ENCODE peak calls at places on chromosomes 6 and 20, in ten cellular contexts. One of them, this sample, is unnamed.

GRCh38 chr6:2733324-2733723 is 17.4 kb downstream of the MYLK4 start:
- DNase-seq in GM12865: peak
- DNase-seq in cardiac fibroblast: peak
- DNase-seq in epithelial cell of esophagus: no peak
- DNase-seq in left lung: peak
- DNase-seq in body of pancreas: no peak
- DNase-seq in upper lobe of right lung: peak
- DNase-seq in pancreas: no peak
- DNase-seq in B cell: peak
- DNase-seq in uterus: no peak
- DNase-seq in this sample: no peak

GRCh38 chr20:63505723-63506122 is 6.8 kb upstream of the EEF1A2 start:
- DNase-seq in body of pancreas: no peak
- DNase-seq in GM12865: no peak
- DNase-seq in upper lobe of right lung: no peak
- DNase-seq in pancreas: no peak
- DNase-seq in uterus: no peak
- DNase-seq in epithelial cell of esophagus: no peak
- DNase-seq in left lung: no peak
- DNase-seq in cardiac fibroblast: no peak
- DNase-seq in B cell: no peak
- DNase-seq in this sample: no peak

GRCh38 chr6:167094820-167095637 is 27.9 kb upstream of the CCR6 start:
- DNase-seq in cardiac fibroblast: no peak
- DNase-seq in left lung: no peak
- DNase-seq in B cell: peak
- DNase-seq in epithelial cell of esophagus: no peak
- DNase-seq in body of pancreas: no peak
- DNase-seq in pancreas: no peak
- DNase-seq in uterus: no peak
- DNase-seq in upper lobe of right lung: no peak
- DNase-seq in GM12865: peak
- DNase-seq in this sample: no peak

GRCh38 chr20:49942303-49942702 is 6.1 kb downstream of the RNF114 start:
- DNase-seq in pancreas: no peak
- DNase-seq in GM12865: no peak
- DNase-seq in uterus: no peak
- DNase-seq in B cell: no peak
- DNase-seq in epithelial cell of esophagus: no peak
- DNase-seq in left lung: no peak
- DNase-seq in cardiac fibroblast: no peak
- DNase-seq in upper lobe of right lung: no peak
- DNase-seq in body of pancreas: no peak
- DNase-seq in this sample: no peak

GRCh38 chr20:60430516-60431001 is 472.3 kb downstream of the CDH26 start:
- DNase-seq in upper lobe of right lung: no peak
- DNase-seq in GM12865: no peak
- DNase-seq in body of pancreas: no peak
- DNase-seq in epithelial cell of esophagus: no peak
- DNase-seq in B cell: no peak
- DNase-seq in cardiac fibroblast: no peak
- DNase-seq in pancreas: no peak
- DNase-seq in left lung: no peak
- DNase-seq in uterus: no peak
- DNase-seq in this sample: no peak

GRCh38 chr6:133916650-133917151 is 27.8 kb downstream of the TCF21 start:
- DNase-seq in left lung: peak
- DNase-seq in epithelial cell of esophagus: peak
- DNase-seq in pancreas: peak
- DNase-seq in uterus: peak
- DNase-seq in upper lobe of right lung: peak
- DNase-seq in GM12865: peak
- DNase-seq in B cell: peak
- DNase-seq in body of pancreas: peak
- DNase-seq in cardiac fibroblast: peak
- DNase-seq in this sample: peak

GRCh38 chr6:48564036-48564820 is 453.2 kb upstream of the PTCHD4 start:
- DNase-seq in B cell: no peak
- DNase-seq in cardiac fibroblast: no peak
- DNase-seq in GM12865: no peak
- DNase-seq in pancreas: no peak
- DNase-seq in body of pancreas: no peak
- DNase-seq in left lung: no peak
- DNase-seq in epithelial cell of esophagus: no peak
- DNase-seq in upper lobe of right lung: no peak
- DNase-seq in uterus: no peak
- DNase-seq in this sample: no peak

GRCh38 chr6:88031550-88031949 is 16.1 kb upstream of the SPACA1 start:
- DNase-seq in GM12865: no peak
- DNase-seq in upper lobe of right lung: no peak
- DNase-seq in left lung: no peak
- DNase-seq in body of pancreas: no peak
- DNase-seq in pancreas: no peak
- DNase-seq in cardiac fibroblast: no peak
- DNase-seq in B cell: no peak
- DNase-seq in epithelial cell of esophagus: peak
- DNase-seq in uterus: no peak
- DNase-seq in this sample: no peak

GRCh38 chr6:105189026-105189680 is 9.3 kb upstream of the POPDC3 start:
- DNase-seq in uterus: no peak
- DNase-seq in pancreas: no peak
- DNase-seq in body of pancreas: no peak
- DNase-seq in GM12865: no peak
- DNase-seq in B cell: no peak
- DNase-seq in epithelial cell of esophagus: no peak
- DNase-seq in cardiac fibroblast: no peak
- DNase-seq in upper lobe of right lung: no peak
- DNase-seq in left lung: no peak
- DNase-seq in this sample: no peak

GRCh38 chr6:50272611-50273010 is 222.9 kb upstream of the DEFB112 start:
- DNase-seq in GM12865: no peak
- DNase-seq in pancreas: no peak
- DNase-seq in epithelial cell of esophagus: peak
- DNase-seq in upper lobe of right lung: no peak
- DNase-seq in left lung: no peak
- DNase-seq in body of pancreas: no peak
- DNase-seq in uterus: no peak
- DNase-seq in cardiac fibroblast: no peak
- DNase-seq in B cell: no peak
- DNase-seq in this sample: no peak

GRCh38 chr6:5215799-5216198 is 45.0 kb downstream of the LYRM4 start:
- DNase-seq in B cell: no peak
- DNase-seq in left lung: no peak
- DNase-seq in pancreas: no peak
- DNase-seq in cardiac fibroblast: no peak
- DNase-seq in GM12865: no peak
- DNase-seq in epithelial cell of esophagus: no peak
- DNase-seq in upper lobe of right lung: no peak
- DNase-seq in body of pancreas: no peak
- DNase-seq in uterus: no peak
- DNase-seq in this sample: no peak

GRCh38 chr6:5219292-5219691 is 41.5 kb downstream of the LYRM4 start:
- DNase-seq in B cell: no peak
- DNase-seq in GM12865: no peak
- DNase-seq in cardiac fibroblast: no peak
- DNase-seq in uterus: no peak
- DNase-seq in body of pancreas: no peak
- DNase-seq in left lung: no peak
- DNase-seq in pancreas: no peak
- DNase-seq in epithelial cell of esophagus: peak
- DNase-seq in upper lobe of right lung: no peak
- DNase-seq in this sample: no peak

GRCh38 chr6:5215181-5215580 is 45.6 kb downstream of the LYRM4 start:
- DNase-seq in upper lobe of right lung: no peak
- DNase-seq in pancreas: no peak
- DNase-seq in cardiac fibroblast: peak
- DNase-seq in epithelial cell of esophagus: no peak
- DNase-seq in B cell: no peak
- DNase-seq in left lung: no peak
- DNase-seq in body of pancreas: no peak
- DNase-seq in uterus: no peak
- DNase-seq in GM12865: no peak
- DNase-seq in this sample: no peak

GRCh38 chr6:5214570-5215052 is 46.1 kb downstream of the LYRM4 start:
- DNase-seq in epithelial cell of esophagus: peak
- DNase-seq in uterus: peak
- DNase-seq in body of pancreas: peak
- DNase-seq in upper lobe of right lung: no peak
- DNase-seq in B cell: no peak
- DNase-seq in GM12865: peak
- DNase-seq in pancreas: no peak
- DNase-seq in left lung: no peak
- DNase-seq in cardiac fibroblast: peak
- DNase-seq in this sample: no peak

DNA sequence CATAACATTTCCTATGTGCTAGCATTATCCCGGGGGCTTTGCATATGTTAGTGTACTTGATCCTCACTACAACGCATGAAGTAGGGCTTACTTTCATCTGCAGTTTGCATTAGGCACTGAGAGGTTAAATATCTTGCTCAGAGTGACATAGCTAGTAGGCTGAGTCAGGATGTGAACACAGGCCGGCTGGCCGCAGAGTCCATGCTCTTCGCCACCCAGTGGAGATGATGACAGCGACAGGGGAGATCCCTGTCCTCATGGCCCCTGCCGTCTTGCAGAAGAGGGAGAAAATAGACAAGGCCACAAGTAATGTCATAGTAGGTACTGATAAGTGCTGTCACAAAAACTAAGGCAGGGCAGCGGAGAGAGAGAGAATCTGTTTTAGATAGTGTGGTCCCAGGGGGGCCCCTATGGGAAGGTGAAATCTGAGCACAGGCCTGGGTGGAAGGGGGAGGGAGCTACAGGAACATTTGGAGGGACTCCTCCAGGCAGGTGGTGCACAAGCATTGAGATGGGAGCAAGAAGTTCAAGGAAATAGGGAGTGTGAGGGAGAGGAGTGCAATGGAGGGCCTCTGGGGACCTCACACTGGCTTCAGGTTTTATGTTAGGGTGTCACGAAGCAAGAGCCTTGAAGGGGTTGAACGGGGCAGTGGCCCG is 46.8 kb downstream of the LYRM4 start:
- DNase-seq in left lung: no peak
- DNase-seq in pancreas: no peak
- DNase-seq in cardiac fibroblast: peak
- DNase-seq in body of pancreas: no peak
- DNase-seq in B cell: no peak
- DNase-seq in upper lobe of right lung: no peak
- DNase-seq in GM12865: no peak
- DNase-seq in uterus: no peak
- DNase-seq in epithelial cell of esophagus: no peak
- DNase-seq in this sample: no peak
- TF ChIP-seq CTCF in left lung: no peak
- TF ChIP-seq CTCF in pancreas: no peak
- TF ChIP-seq CTCF in cardiac fibroblast: peak
- TF ChIP-seq CTCF in body of pancreas: no peak
- TF ChIP-seq CTCF in B cell: no peak
- TF ChIP-seq CTCF in upper lobe of right lung: no peak
- TF ChIP-seq CTCF in GM12865: no peak
- TF ChIP-seq CTCF in uterus: no peak
- TF ChIP-seq CTCF in epithelial cell of esophagus: no peak
- TF ChIP-seq CTCF in this sample: no peak

GRCh38 chr20:428658-429200 is 20.6 kb downstream of the RBCK1 start:
- DNase-seq in uterus: no peak
- DNase-seq in cardiac fibroblast: no peak
- DNase-seq in GM12865: no peak
- DNase-seq in body of pancreas: no peak
- DNase-seq in upper lobe of right lung: no peak
- DNase-seq in epithelial cell of esophagus: no peak
- DNase-seq in B cell: no peak
- DNase-seq in left lung: no peak
- DNase-seq in pancreas: no peak
- DNase-seq in this sample: no peak
- TF ChIP-seq CTCF in uterus: no peak
- TF ChIP-seq CTCF in cardiac fibroblast: no peak
- TF ChIP-seq CTCF in GM12865: no peak
- TF ChIP-seq CTCF in body of pancreas: no peak
- TF ChIP-seq CTCF in upper lobe of right lung: no peak
- TF ChIP-seq CTCF in epithelial cell of esophagus: no peak
- TF ChIP-seq CTCF in B cell: no peak
- TF ChIP-seq CTCF in left lung: no peak
- TF ChIP-seq CTCF in pancreas: no peak
- TF ChIP-seq CTCF in this sample: no peak

DNA sequence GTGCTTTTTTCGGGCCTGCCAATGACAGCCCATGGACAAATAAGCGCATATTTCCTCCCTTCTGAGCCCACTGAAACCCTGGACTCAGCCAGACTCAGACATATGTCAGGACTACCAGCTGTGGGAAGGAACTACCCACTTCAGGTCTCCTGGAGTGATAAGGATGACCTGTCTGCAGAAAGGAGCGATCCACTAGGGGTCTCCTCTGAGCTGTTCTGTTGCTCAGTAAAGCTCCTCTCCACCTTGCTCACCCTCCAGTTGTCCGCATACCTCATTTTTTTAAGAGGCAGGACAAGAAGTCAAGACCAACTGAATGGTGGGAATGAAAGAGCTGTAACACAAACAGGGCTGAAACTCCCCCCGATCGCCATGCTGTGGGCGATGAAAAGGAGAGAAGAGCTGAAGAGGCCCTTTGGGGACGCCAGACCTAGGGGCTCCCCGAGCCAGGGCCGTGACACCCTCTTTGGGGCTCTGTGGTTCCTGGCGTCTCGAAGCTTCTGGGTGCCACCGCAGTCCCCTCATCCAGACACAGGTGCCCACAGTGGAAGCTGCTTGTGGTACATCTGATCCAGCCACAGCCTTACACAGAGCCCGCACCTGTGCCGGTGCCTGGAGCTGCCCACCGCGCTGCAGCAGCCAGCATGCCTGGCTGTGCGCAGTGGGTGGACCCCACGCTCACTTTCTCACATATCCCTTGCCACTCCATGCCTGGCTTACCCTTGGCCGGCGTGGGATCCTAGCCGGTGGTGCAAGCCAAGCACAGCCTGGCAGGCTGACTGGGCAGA is 68.8 kb downstream of the EYS start:
- DNase-seq in epithelial cell of esophagus: no peak
- DNase-seq in body of pancreas: no peak
- DNase-seq in pancreas: no peak
- DNase-seq in cardiac fibroblast: no peak
- DNase-seq in upper lobe of right lung: no peak
- DNase-seq in B cell: no peak
- DNase-seq in GM12865: peak
- DNase-seq in uterus: no peak
- DNase-seq in left lung: no peak
- DNase-seq in this sample: no peak
- TF ChIP-seq CTCF in epithelial cell of esophagus: no peak
- TF ChIP-seq CTCF in body of pancreas: no peak
- TF ChIP-seq CTCF in pancreas: no peak
- TF ChIP-seq CTCF in cardiac fibroblast: no peak
- TF ChIP-seq CTCF in upper lobe of right lung: no peak
- TF ChIP-seq CTCF in B cell: no peak
- TF ChIP-seq CTCF in GM12865: no peak
- TF ChIP-seq CTCF in uterus: no peak
- TF ChIP-seq CTCF in left lung: no peak
- TF ChIP-seq CTCF in this sample: no peak

DNA sequence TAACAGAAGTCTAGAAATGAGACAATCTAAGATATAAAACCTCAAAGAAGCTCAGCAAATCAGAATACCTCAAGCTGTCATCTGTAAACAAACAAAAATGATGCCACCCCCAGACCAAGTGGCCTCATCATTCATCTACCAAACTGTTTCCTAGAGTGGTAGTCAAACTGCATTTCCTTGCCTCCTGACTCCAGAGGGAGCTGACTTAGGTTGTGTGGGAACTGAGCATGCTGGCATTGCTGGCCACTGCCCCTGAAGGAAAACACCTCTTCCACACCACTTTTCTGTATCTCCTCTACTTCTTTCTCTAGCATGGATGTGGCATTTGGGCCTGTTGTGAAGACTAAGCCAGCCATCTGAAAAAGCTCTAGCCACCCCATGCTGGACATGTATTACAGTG is 56.3 kb downstream of the ZHX3 start:
- DNase-seq in body of pancreas: no peak
- DNase-seq in cardiac fibroblast: no peak
- DNase-seq in left lung: no peak
- DNase-seq in upper lobe of right lung: no peak
- DNase-seq in uterus: no peak
- DNase-seq in pancreas: no peak
- DNase-seq in B cell: no peak
- DNase-seq in GM12865: no peak
- DNase-seq in epithelial cell of esophagus: no peak
- DNase-seq in this sample: no peak
- TF ChIP-seq CTCF in body of pancreas: no peak
- TF ChIP-seq CTCF in cardiac fibroblast: no peak
- TF ChIP-seq CTCF in left lung: no peak
- TF ChIP-seq CTCF in upper lobe of right lung: no peak
- TF ChIP-seq CTCF in uterus: no peak
- TF ChIP-seq CTCF in pancreas: no peak
- TF ChIP-seq CTCF in B cell: no peak
- TF ChIP-seq CTCF in GM12865: no peak
- TF ChIP-seq CTCF in epithelial cell of esophagus: no peak
- TF ChIP-seq CTCF in this sample: no peak